ENCODE peak calls at places on chromosome 12, in eight cellular contexts. W is PC-3, J is OCI-LY7, K is aorta, Q is colonic mucosa, F is K562, T is upper lobe of right lung, V is fibroblast of lung. Y is an unnamed sample. For H3K4me1, the result is how much of the 10 kb centered on the place peaks cover.

GRCh38 chr12:56720696-56721615 is 4.1 kb downstream of the NACA start:
- DNase-seq in J (no peak), K (no peak), F (peak), W (no peak), T (peak), Q (no peak), V (no peak), Y (no peak)

GRCh38 chr12:92142251-92142896 is 3.3 kb downstream of the BTG1 start:
- DNase-seq in V (no peak), J (no peak), Q (no peak), K (no peak), W (no peak), T (no peak), F (no peak), Y (no peak)

GRCh38 chr12:28017126-28017872 is 44.8 kb upstream of the PTHLH start:
- DNase-seq in K (no peak), F (no peak), J (no peak), T (no peak), W (no peak), V (no peak), Q (no peak), Y (no peak)

GRCh38 chr12:53500119-53500775 is 836 bp upstream of the TARBP2 start:
- DNase-seq in Q (peak), K (peak), W (no peak), V (peak), J (no peak), F (peak), T (peak), Y (no peak)

GRCh38 chr12:118102070-118102469 is 1.7 kb downstream of the VSIG10 start:
- DNase-seq in F (no peak), Q (peak), J (no peak), T (no peak), V (no peak), K (no peak), W (peak), Y (no peak)

GRCh38 chr12:92085040-92085439 is 60.6 kb downstream of the BTG1 start:
- DNase-seq in V (peak), F (no peak), Q (no peak), T (no peak), W (no peak), K (no peak), J (no peak), Y (no peak)

GRCh38 chr12:106739815-106740552 is 34.5 kb upstream of the RIC8B start:
- DNase-seq in T (no peak), V (peak), W (peak), Q (no peak), K (no peak), J (no peak), F (peak), Y (no peak)

GRCh38 chr12:94157891-94158495 is 9.6 kb downstream of the PLXNC1 start:
- DNase-seq in T (no peak), V (no peak), J (peak), Q (no peak), K (no peak), W (no peak), F (no peak), Y (no peak)

GRCh38 chr12:28367326-28367725 is 177.1 kb downstream of the CCDC91 start:
- DNase-seq in V (no peak), T (no peak), F (no peak), K (no peak), Q (no peak), W (no peak), J (no peak), Y (no peak)

GRCh38 chr12:49667319-49668090 is 39.7 kb downstream of the FMNL3 start:
- DNase-seq in K (no peak), W (no peak), Q (no peak), J (no peak), F (no peak), V (no peak), T (no peak), Y (no peak)

GRCh38 chr12:65524666-65525065 is 246.2 kb downstream of the MSRB3 start:
- DNase-seq in J (no peak), K (no peak), W (peak), F (no peak), Q (no peak), T (no peak), V (peak), Y (no peak)
- H3K27ac ChIP-seq in J (no peak), K (no peak), W (peak), F (no peak), Q (no peak), T (no peak), V (peak), Y (no peak)

DNA sequence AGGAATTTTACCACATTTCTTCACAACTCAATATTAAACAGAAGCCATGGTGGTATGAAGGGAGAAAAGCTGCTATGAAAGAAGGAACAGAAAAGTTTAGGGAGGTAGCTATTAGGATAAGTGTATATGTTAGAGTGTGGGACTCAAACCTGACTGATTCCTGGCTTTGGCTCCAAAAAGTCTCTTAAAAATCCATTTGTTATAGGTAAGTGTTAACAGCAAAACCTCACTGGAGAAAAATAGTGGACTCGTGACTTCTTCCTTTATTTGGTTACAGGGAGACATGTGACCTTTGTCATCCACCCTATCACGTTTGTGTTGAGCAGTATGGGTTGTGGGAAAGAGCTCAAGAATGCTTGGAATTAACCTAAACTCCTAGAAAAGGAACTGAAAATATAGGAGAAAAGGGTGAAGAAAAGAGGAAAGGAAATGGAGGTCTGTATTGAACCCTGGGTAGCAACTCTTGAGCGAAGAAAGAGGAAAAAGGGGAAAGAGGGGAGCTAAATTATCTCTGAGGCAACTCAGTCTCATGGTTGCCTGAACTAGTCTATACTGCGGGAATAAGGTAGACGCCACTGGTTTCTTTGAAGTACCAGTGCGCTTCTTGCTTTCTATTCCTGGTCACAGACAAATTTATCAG is 3.6 kb upstream of the EID3 start:
- DNase-seq in V (no peak), W (no peak), Q (no peak), F (no peak), K (no peak), T (no peak), J (no peak), Y (no peak)
- H3K4me1 ChIP-seq in V (under half), W (half or more), Q (under half), F (under half), K (under half), T (half or more), J (under half), Y (under half)

GRCh38 chr12:119876761-119877638 is at the start of gene CIT:
- DNase-seq in T (peak), W (peak), J (peak), Q (peak), F (peak), V (peak), K (peak), Y (peak)
- H3K27ac ChIP-seq in T (no peak), W (peak), J (peak), Q (no peak), F (peak), V (peak), K (no peak), Y (peak)

GRCh38 chr12:85779768-85780167 is 56.4 kb downstream of the RASSF9 start:
- DNase-seq in Q (no peak), K (no peak), F (no peak), T (no peak), J (no peak), V (no peak), W (peak), Y (no peak)

DNA sequence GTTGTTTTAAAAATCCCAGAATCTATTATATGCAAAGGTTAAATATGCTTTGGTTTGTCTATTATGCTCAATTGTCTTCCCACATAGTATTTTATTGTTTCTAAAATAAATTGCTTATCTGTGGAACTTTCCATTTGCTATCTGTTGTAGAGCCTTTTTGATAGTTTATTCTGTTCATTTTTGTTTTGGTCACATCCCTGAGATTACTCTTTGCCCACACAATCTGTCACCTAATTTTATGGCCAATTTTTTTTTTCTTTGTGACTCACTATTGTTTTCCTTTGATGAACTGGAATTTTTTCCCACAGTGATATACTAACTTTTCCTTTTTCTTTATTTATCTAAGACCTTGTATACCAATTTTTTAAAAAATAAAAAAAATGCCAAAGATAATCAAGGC is 61.1 kb downstream of the RASSF9 start:
- DNase-seq in V (no peak), K (no peak), W (no peak), Q (no peak), J (no peak), F (no peak), T (no peak), Y (no peak)
- H3K4me1 ChIP-seq in V (under half), K (under half), W (under half), Q (under half), J (under half), F (under half), T (under half), Y (under half)

DNA sequence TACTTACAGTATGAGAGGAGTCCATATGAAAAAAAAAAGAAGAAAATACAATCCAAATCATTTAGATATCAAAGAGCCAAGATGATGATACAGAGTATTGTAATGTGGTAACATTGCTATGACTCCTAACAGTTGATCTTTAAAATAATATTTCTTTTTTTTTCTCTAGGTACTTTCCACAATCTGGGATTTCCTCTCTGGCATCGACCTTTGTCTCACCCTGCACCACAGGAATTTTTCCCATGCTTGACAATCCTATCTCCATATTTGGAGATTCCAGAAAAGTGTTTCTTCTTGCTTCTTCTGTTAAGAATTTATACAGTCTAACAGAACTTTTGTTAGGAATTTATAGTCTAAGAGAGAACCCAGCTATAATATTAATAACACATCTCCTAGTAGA is 184.4 kb downstream of the ITPR2 start:
- DNase-seq in K (no peak), V (peak), Q (no peak), W (peak), F (no peak), T (no peak), J (no peak), Y (no peak)
- H3K27ac ChIP-seq in K (no peak), V (no peak), Q (no peak), W (no peak), F (no peak), T (no peak), J (no peak), Y (no peak)

DNA sequence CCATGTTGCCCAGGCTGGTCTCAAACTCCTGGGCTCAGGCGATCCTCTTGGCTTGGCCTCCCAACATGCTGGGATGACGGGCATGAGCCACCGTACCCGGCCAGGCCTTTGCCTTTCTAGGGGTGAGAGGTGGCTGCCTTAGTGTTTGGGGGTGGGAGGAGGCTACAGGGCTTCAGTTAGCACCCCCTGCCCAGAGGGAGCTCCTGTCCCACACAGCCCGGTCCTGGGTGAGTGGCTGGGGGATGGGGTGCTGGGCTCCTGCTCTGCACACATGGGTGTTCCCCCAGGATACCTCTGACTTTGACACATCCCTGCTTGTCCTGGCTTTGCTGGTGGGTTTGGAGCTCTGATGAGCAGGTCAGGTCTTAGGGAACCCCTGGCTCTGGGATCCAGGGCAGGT is 9.9 kb downstream of the ULK1 start:
- DNase-seq in W (no peak), V (no peak), F (no peak), Q (no peak), K (no peak), T (no peak), J (no peak), Y (no peak)
- H3K4me1 ChIP-seq in W (under half), V (under half), F (under half), Q (under half), K (under half), T (under half), J (under half), Y (under half)

DNA sequence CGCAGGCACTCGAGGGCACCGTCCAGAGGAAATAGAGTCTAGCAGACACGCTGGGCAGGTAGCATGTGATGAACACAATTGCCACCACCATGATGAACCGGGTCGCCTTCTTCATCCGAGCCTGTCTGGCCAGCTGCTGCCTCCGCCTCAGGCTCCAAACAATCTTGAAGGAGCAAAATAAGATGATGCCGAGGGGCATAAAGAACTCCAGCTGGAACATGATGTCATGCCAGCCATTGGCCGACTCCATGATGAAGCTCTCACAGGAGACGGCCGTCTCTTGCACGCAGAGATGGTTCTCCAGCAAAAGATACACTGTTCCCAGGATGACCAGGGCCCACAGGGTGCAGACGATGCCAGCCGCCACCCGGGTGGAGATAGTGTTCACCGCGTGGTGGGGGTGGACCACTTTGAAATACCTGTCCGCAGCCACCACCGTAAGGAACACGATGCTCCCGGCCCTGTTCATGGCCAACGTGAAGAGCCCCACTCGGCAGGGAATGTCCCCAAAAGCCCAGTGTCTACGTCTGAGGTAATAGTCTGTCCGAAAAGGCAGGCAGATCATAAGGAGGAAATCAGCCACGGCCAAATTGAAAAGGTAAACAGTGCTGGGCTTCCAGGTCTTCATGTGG is 945 bp downstream of the HCAR1 start:
- DNase-seq in K (no peak), W (no peak), T (no peak), F (no peak), V (no peak), Q (no peak), J (no peak), Y (no peak)
- H3K27ac ChIP-seq in K (no peak), W (peak), T (no peak), F (no peak), V (no peak), Q (no peak), J (no peak), Y (no peak)

DNA sequence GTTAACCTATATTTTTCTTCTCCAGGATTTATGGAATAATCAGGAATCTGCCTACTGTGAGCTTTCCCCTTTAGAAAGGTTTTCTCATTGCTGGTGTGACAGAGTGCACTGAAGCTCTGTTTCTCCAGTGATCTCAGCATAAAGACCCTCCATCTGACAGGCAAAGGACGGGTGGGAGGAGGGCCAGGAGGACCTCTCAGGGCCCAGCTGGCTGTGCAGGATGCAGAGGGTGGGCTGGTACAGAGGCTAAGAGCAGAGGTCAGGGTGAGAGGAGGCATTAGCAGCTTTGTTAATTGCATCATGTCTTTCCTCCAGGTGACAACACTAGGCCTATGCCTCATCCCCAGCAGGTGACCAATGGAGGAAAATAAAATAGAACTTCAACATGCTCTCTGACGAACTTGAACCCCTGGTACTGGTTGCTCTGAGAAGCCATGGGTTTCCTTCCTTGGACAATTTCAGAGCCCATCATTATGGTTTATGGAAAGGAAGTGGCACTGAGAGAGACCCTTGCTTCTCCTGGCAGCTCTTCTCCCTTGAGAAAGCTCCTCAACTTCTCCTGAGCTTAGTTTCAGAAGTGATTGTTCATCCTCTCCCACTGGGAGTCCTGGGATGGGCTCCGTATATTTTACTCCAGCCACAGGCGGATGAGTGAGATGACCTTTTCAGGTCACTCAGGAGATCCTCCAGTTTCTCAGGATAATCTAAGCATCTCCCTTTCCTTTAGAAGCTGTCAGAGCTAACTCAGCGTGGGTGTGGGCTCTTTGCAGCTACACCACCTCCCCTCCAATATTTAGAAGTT is 45.8 kb upstream of the ATP23 start:
- DNase-seq in Q (no peak), K (no peak), V (no peak), T (no peak), J (peak), F (no peak), W (no peak), Y (no peak)
- H3K4me1 ChIP-seq in Q (under half), K (under half), V (half or more), T (half or more), J (half or more), F (under half), W (under half), Y (half or more)

GRCh38 chr12:102026728-102027127 is 35.1 kb downstream of the WASHC3 start:
- DNase-seq in F (no peak), Q (no peak), T (no peak), K (no peak), J (peak), W (no peak), V (no peak), Y (no peak)

GRCh38 chr12:102022286-102022685 is 39.5 kb downstream of the WASHC3 start:
- DNase-seq in V (no peak), F (no peak), K (no peak), J (no peak), W (no peak), T (no peak), Q (no peak), Y (no peak)

GRCh38 chr12:102021540-102022246 is 40.1 kb downstream of the WASHC3 start:
- DNase-seq in K (no peak), J (no peak), W (no peak), T (no peak), F (no peak), V (no peak), Q (no peak), Y (no peak)

GRCh38 chr12:102024765-102025164 is 37.0 kb downstream of the WASHC3 start:
- DNase-seq in J (no peak), T (no peak), F (no peak), Q (no peak), V (peak), W (no peak), K (no peak), Y (no peak)

GRCh38 chr12:102023343-102023930 is 38.4 kb downstream of the WASHC3 start:
- DNase-seq in V (peak), K (no peak), W (no peak), J (no peak), T (no peak), Q (no peak), F (no peak), Y (no peak)
- H3K27ac ChIP-seq in V (no peak), K (no peak), W (no peak), J (no peak), T (no peak), Q (no peak), F (no peak), Y (no peak)

Y was measured in CD4-positive, alpha-beta memory T cell.